ENCODE peak calls at places on chromosomes 16 and 17, in five cellular contexts. J is esophagus squamous epithelium, H is fibroblast of villous mesenchyme, I is body of pancreas, U is mucosa of descending colon. D is an unnamed sample.

GRCh38 chr16:53061701-53062159 is 6.9 kb downstream of the CHD9 start:
- DNase-seq in H (no peak), J (no peak), I (no peak), U (peak; percentile 78), D (no peak)

GRCh38 chr16:67731071-67731810 is 12.1 kb upstream of the GFOD2 start:
- DNase-seq in I (no peak), H (no peak), U (no peak), J (no peak), D (no peak)

GRCh38 chr16:81633680-81634379 is 145.3 kb upstream of the PLCG2 start:
- DNase-seq in H (no peak), U (no peak), J (no peak), I (no peak), D (no peak)

GRCh38 chr17:64920419-64921172 is 1.3 kb upstream of the LRRC37A3 start:
- DNase-seq in H (peak; percentile 11), I (no peak), U (no peak), J (no peak), D (peak; percentile 8)

GRCh38 chr16:81633147-81633619 is 145.9 kb upstream of the PLCG2 start:
- DNase-seq in H (no peak), I (no peak), U (no peak), J (no peak), D (no peak)

GRCh38 chr17:5669191-5669590 is 84.9 kb upstream of the NLRP1 start:
- DNase-seq in J (no peak), H (no peak), I (no peak), U (no peak), D (no peak)

GRCh38 chr17:50212121-50212843 is 10.9 kb upstream of the COL1A1 start:
- DNase-seq in I (no peak), J (no peak), H (peak; percentile 99), U (no peak), D (peak; percentile 95)

GRCh38 chr17:60077672-60078519 is 825 bp downstream of the HEATR6 start:
- DNase-seq in I (no peak), U (no peak), J (no peak), H (peak; percentile 92), D (peak; percentile 72)

GRCh38 chr17:4815043-4815675 is 8.2 kb downstream of the PLD2 start:
- DNase-seq in I (no peak), J (no peak), H (no peak), U (no peak), D (no peak)

GRCh38 chr16:28311413-28311812 is 19.1 kb downstream of the SBK1 start:
- DNase-seq in I (no peak), H (no peak), U (no peak), J (no peak), D (no peak)

GRCh38 chr16:65490296-65490695 is 368.4 kb upstream of the CDH11 start:
- DNase-seq in I (no peak), H (no peak), U (no peak), J (no peak), D (no peak)

GRCh38 chr16:11501583-11502138 is 85.1 kb downstream of the LITAF start:
- DNase-seq in U (no peak), J (no peak), I (no peak), H (no peak), D (no peak)

GRCh38 chr17:31521632-31522283 is 130.3 kb downstream of the RAB11FIP4 start:
- DNase-seq in I (no peak), U (no peak), H (no peak), J (no peak), D (no peak)
- TF ChIP-seq CTCF in I (no peak), U (no peak), H (no peak), J (no peak), D (no peak)

DNA sequence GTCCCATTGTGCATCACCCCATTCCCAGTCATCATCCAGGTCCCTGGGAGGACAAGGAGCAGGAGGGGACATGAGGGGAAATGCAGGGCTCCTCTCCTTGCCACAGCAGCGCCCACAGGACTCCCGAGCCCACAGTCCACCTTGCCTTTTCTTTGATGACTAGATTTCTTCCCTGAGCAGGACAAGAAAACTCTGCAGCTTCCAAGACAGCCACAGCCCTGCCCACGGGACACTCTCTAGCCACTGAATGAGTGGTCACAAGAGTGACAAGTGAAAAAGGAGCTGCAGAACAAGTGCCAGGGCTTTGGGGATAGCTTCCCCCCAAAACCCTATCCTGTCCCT is 4.7 kb downstream of the NEURL4 start:
- DNase-seq in I (no peak), J (no peak), U (no peak), H (no peak), D (no peak)
- TF ChIP-seq CTCF in I (no peak), J (no peak), U (no peak), H (no peak), D (no peak)

GRCh38 chr16:30980068-30980371 is 5.0 kb upstream of the HSD3B7 start:
- DNase-seq in I (no peak), J (no peak), H (no peak), U (no peak), D (no peak)

GRCh38 chr16:30979170-30980067 is 5.6 kb upstream of the HSD3B7 start:
- DNase-seq in I (no peak), H (no peak), U (no peak), J (no peak), D (no peak)

GRCh38 chr16:30980434-30980833 is 4.6 kb upstream of the HSD3B7 start:
- DNase-seq in J (no peak), I (no peak), H (no peak), U (no peak), D (no peak)

GRCh38 chr16:30976486-30976885 is 8.5 kb upstream of the HSD3B7 start:
- DNase-seq in H (no peak), U (no peak), I (no peak), J (no peak), D (no peak)

DNA sequence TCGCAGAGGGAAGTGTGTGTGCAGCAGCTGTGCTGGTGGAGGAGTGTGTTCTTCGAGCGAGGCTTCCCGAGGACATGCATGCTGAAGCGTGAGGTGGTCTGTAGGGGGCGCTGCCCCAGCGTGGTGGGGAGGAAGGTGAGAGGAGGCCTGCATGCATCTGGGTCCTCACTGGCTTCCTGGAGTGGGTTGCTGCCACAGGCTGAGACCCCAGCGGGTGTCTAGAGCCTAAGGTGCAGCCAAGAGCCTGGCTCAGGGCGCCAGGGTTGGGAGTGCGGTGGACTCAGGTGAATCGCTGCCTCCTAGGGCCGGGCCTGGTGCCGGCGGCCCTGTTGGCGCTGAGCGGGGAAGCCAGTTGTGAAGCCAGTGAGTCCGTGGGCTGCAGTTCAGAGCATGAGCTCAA is 7.5 kb upstream of the HSD3B7 start:
- DNase-seq in I (no peak), U (no peak), H (no peak), J (no peak), D (peak; percentile 31)
- TF ChIP-seq CTCF in I (no peak), U (no peak), H (peak; percentile 36), J (no peak), D (peak; percentile 42)

GRCh38 chr17:45895304-45895968 is 1.1 kb downstream of the MAPT start:
- DNase-seq in J (no peak), H (peak; percentile 8), I (peak; percentile 19), U (peak; percentile 40), D (no peak)
- TF ChIP-seq CTCF in J (no peak), H (no peak), I (no peak), U (no peak), D (no peak)